ENCODE peak calls at places on chromosome 3, in nine cellular contexts. H is T-cell; K is kidney tubule cell; R is body of pancreas; B is NCI-H2171; F is lower lobe of right lung; T is NCI-H69; G is stimulated activated CD4-positive, alpha-beta T cell treated with anti-CD3 and anti-CD28 coated beads, TNF-alpha, amount 100 ng/mL, for 1 hour; X is NCI-H1092. P is an unnamed sample.

GRCh38 chr3:9916734-9917680 is at the start of gene IL17RC:
- DNase-seq in H (no peak), K (peak), R (peak), B (no peak), F (peak), T (peak), G (no peak), X (no peak), P (peak)

GRCh38 chr3:126208618-126209256 is 28.4 kb upstream of the ALDH1L1 start:
- DNase-seq in H (no peak), K (peak), R (peak), B (peak), F (peak), T (peak), G (no peak), X (peak), P (peak)

GRCh38 chr3:54353547-54354339 is 231.4 kb downstream of the CACNA2D3 start:
- DNase-seq in H (no peak), K (no peak), R (no peak), B (no peak), F (no peak), T (peak), G (no peak), X (no peak), P (no peak)

GRCh38 chr3:2354702-2355101 is 256.0 kb downstream of the CNTN4 start:
- DNase-seq in H (no peak), K (peak), R (no peak), B (no peak), F (no peak), T (peak), G (no peak), X (no peak), P (no peak)

GRCh38 chr3:119774419-119774818 is 7.5 kb upstream of the NR1I2 start:
- DNase-seq in H (no peak), K (no peak), R (no peak), B (no peak), F (no peak), T (no peak), G (no peak), X (no peak), P (no peak)

GRCh38 chr3:126357299-126358037 is at the start of gene KLF15:
- DNase-seq in H (peak), K (peak), R (peak), B (peak), F (peak), T (peak), G (peak), X (peak), P (peak)

GRCh38 chr3:164208026-164208425 is 870.3 kb downstream of the SI start:
- DNase-seq in H (no peak), K (peak), R (no peak), B (no peak), F (no peak), T (no peak), G (no peak), X (no peak), P (no peak)

GRCh38 chr3:129624347-129625070 is 18.0 kb upstream of the PLXND1 start:
- DNase-seq in H (no peak), K (no peak), R (no peak), B (no peak), F (peak), T (no peak), G (no peak), X (no peak), P (no peak)

GRCh38 chr3:183142199-183142598 is 20.3 kb downstream of the LAMP3 start:
- DNase-seq in H (no peak), K (no peak), R (no peak), B (no peak), F (no peak), T (no peak), G (no peak), X (no peak), P (no peak)

GRCh38 chr3:194691481-194692281 is 6.0 kb downstream of the FAM43A start:
- DNase-seq in H (no peak), K (peak), R (no peak), B (peak), F (no peak), T (peak), G (no peak), X (no peak), P (no peak)

GRCh38 chr3:161221881-161222600 is 930 bp downstream of the NMD3 start:
- DNase-seq in H (no peak), K (peak), R (peak), B (peak), F (peak), T (peak), G (no peak), X (no peak), P (peak)

GRCh38 chr3:17221529-17221928 is 336.8 kb downstream of the PLCL2 start:
- DNase-seq in H (no peak), K (no peak), R (no peak), B (no peak), F (no peak), T (no peak), G (no peak), X (no peak), P (no peak)